ENCODE peak calls at places on chromosomes 3 and 15, in seven cellular contexts. J is HepG2, K is A549, D is WTC11, E is GM12878, M is H1, R is endothelial cell of umbilical vein. V is an unnamed sample.

GRCh38 chr3:141072950-141073349 is 21.8 kb downstream of the SPSB4 start:
- DNase-seq in J (no peak), K (no peak), D (no peak), E (no peak), M (no peak), R (no peak), V (no peak)

GRCh38 chr3:48417529-48418108 is 12.3 kb downstream of the PLXNB1 start:
- DNase-seq in J (no peak), K (no peak), D (no peak), E (no peak), M (no peak), R (no peak), V (no peak)

GRCh38 chr15:74957301-74958035 is 896 bp upstream of the RPP25 start:
- DNase-seq in J (no peak), K (peak; percentile 43), D (peak; percentile 50), E (no peak), M (no peak), R (no peak), V (no peak)

GRCh38 chr15:64010719-64011118 is 35.6 kb downstream of the DAPK2 start:
- DNase-seq in J (no peak), K (no peak), D (no peak), E (peak; percentile 96), M (no peak), R (peak; percentile 24), V (peak; percentile 94)

GRCh38 chr15:65204931-65205655 is 6.2 kb downstream of the CILP start:
- DNase-seq in J (no peak), K (no peak), D (no peak), E (no peak), M (no peak), R (no peak), V (no peak)

GRCh38 chr15:63600001-63600645 is 2.9 kb downstream of the FBXL22 start:
- DNase-seq in J (no peak), K (peak; percentile 51), D (peak; percentile 41), E (no peak), M (no peak), R (no peak), V (peak; percentile 47)

GRCh38 chr3:123400169-123400568 is 48.7 kb downstream of the ADCY5 start:
- DNase-seq in J (no peak), K (no peak), D (no peak), E (no peak), M (no peak), R (no peak), V (no peak)

GRCh38 chr3:190183121-190183520 is 62.4 kb upstream of the P3H2 start:
- DNase-seq in J (no peak), K (peak; percentile 44), D (no peak), E (no peak), M (no peak), R (peak; percentile 50), V (no peak)

GRCh38 chr3:42823351-42823750 is 14.1 kb downstream of the ACKR2 start:
- DNase-seq in J (no peak), K (no peak), D (no peak), E (no peak), M (no peak), R (no peak), V (no peak)

GRCh38 chr3:169754711-169755110 is 10.1 kb downstream of the TERC start:
- DNase-seq in J (no peak), K (no peak), D (no peak), E (no peak), M (no peak), R (no peak), V (no peak)

GRCh38 chr3:79598594-79598993 is 169.2 kb downstream of the ROBO1 start:
- DNase-seq in J (no peak), K (no peak), D (peak; percentile 14), E (no peak), M (peak; percentile 10), R (peak; percentile 37), V (no peak)

GRCh38 chr3:119015942-119016341 is 18.7 kb downstream of the IGSF11 start:
- DNase-seq in J (no peak), K (no peak), D (no peak), E (no peak), M (no peak), R (no peak), V (no peak)

GRCh38 chr3:78804251-78805037 is 963.4 kb downstream of the ROBO1 start:
- DNase-seq in J (no peak), K (no peak), D (no peak), E (no peak), M (no peak), R (no peak), V (no peak)

GRCh38 chr3:100114413-100115030 is at the start of gene FILIP1L:
- DNase-seq in J (peak; percentile 42), K (no peak), D (no peak), E (no peak), M (no peak), R (no peak), V (no peak)

GRCh38 chr15:40932625-40933519 is 3.7 kb downstream of the DLL4 start:
- DNase-seq in J (peak; percentile 75), K (no peak), D (no peak), E (no peak), M (no peak), R (no peak), V (no peak)

GRCh38 chr3:195249057-195249770 is 21.7 kb downstream of the XXYLT1 start:
- DNase-seq in J (no peak), K (no peak), D (no peak), E (no peak), M (no peak), R (no peak), V (no peak)

GRCh38 chr3:84958495-84959469 is at the start of gene CADM2:
- DNase-seq in J (peak; percentile 76), K (peak; percentile 92), D (peak; percentile 94), E (no peak), M (peak; percentile 91), R (peak; percentile 70), V (peak; percentile 32)

GRCh38 chr3:162354343-162354742 is 857.7 kb downstream of the OTOL1 start:
- DNase-seq in J (no peak), K (no peak), D (no peak), E (no peak), M (no peak), R (no peak), V (no peak)

GRCh38 chr3:141878812-141879211 is 2.4 kb downstream of the ATP1B3 start:
- DNase-seq in J (no peak), K (no peak), D (no peak), E (no peak), M (no peak), R (peak; percentile 19), V (peak; percentile 11)

GRCh38 chr3:12961726-12962036 is 111.5 kb downstream of the IQSEC1 start:
- DNase-seq in J (no peak), K (no peak), D (no peak), E (no peak), M (no peak), R (no peak), V (no peak)

GRCh38 chr3:186798239-186798638 is 8.0 kb downstream of the RFC4 start:
- DNase-seq in J (no peak), K (no peak), D (no peak), E (no peak), M (no peak), R (peak; percentile 42), V (no peak)

GRCh38 chr15:41849204-41849603 is 10.6 kb downstream of the PLA2G4B start:
- DNase-seq in J (no peak), K (no peak), D (no peak), E (no peak), M (no peak), R (no peak), V (no peak)

GRCh38 chr3:58656631-58657030 is 9.9 kb downstream of the FAM3D start:
- DNase-seq in J (no peak), K (no peak), D (no peak), E (no peak), M (no peak), R (no peak), V (no peak)

GRCh38 chr15:70856177-70856883 is 2.4 kb upstream of the LARP6 start:
- DNase-seq in J (no peak), K (no peak), D (no peak), E (no peak), M (no peak), R (no peak), V (no peak)

GRCh38 chr3:74491874-74492273 is 122.6 kb downstream of the CNTN3 start:
- DNase-seq in J (no peak), K (no peak), D (no peak), E (no peak), M (no peak), R (no peak), V (peak; percentile 0)

GRCh38 chr3:177729939-177730700 is 532.8 kb upstream of the TBL1XR1 start:
- DNase-seq in J (no peak), K (no peak), D (no peak), E (no peak), M (no peak), R (no peak), V (no peak)

GRCh38 chr3:114144909-114145688 is 33.8 kb downstream of the DRD3 start:
- DNase-seq in J (no peak), K (no peak), D (no peak), E (no peak), M (no peak), R (peak; percentile 48), V (no peak)

GRCh38 chr3:24288538-24289236 is 206.0 kb downstream of the THRB start:
- DNase-seq in J (no peak), K (no peak), D (no peak), E (no peak), M (no peak), R (no peak), V (no peak)
- TF ChIP-seq MAX in J (no peak), K (no peak), D (no peak), E (no peak), M (no peak), R (no peak), V (no peak)

DNA sequence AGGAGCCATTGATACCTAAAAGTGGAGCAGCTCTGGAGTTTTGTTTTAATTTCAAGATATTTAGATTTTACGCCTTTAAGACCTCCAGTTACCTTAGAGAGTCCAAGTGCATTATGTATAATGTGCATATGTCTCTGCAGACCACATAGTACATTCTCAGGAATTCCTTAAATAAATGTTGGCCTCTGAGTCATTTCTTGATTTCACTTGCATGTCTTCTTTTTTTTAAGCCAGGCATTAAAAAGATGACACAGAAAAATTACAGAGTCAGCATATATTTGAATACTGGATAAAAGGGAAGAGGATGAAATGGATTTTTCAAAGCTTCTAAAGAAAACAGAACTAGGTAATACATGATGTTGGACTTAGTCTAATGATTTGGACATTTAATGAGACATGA is 125.2 kb downstream of the TMCO5A start:
- DNase-seq in J (no peak), K (no peak), D (no peak), E (no peak), M (no peak), R (no peak), V (no peak)
- TF ChIP-seq MAX in J (no peak), K (no peak), D (no peak), E (no peak), M (no peak), R (no peak), V (no peak)

GRCh38 chr3:32438596-32439344 is 47.1 kb downstream of the CMTM7 start:
- DNase-seq in J (no peak), K (no peak), D (no peak), E (peak; percentile 92), M (no peak), R (peak; percentile 57), V (no peak)
- TF ChIP-seq MAX in J (no peak), K (no peak), D (no peak), E (no peak), M (no peak), R (no peak), V (no peak)

DNA sequence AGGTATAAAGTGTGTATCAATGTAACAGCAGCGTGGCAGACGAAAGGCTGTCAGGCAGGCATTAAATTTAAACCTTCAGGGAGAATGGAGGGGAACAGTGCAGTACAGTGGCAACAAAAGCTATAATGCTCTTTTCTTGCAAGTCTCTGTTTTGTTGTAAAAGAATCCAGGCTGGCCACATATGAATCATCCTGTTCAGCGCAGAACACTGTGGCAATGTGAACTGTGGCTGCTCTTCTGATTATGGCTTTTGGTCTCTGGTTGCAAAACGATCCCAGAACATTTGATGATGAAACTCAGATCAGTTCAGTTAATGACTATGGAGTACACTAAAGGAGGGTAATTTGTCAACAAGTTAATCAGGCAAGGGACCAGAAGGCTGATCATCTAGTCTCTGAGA is 219.7 kb upstream of the SGO1 start:
- DNase-seq in J (no peak), K (no peak), D (no peak), E (no peak), M (no peak), R (no peak), V (peak; percentile 34)
- TF ChIP-seq MAX in J (no peak), K (no peak), D (no peak), E (no peak), M (no peak), R (no peak), V (no peak)